ENCODE peak calls at places on chromosomes 7 and 10, in six cellular contexts. W is right lobe of liver; I is stimulated activated CD8-positive, alpha-beta memory T cell treated with anti-CD3 and anti-CD28 coated beads, Interleukin-4, amount 100 ng/mL, for 4 hours; Z is endothelial cell; U is frontal cortex; M is left colon. L is an unnamed sample.
A peak's percentile ranks its signal among the peaks of the same experiment; 100 is the strongest.

GRCh38 chr10:6678211-6678803 is 98.2 kb upstream of the PRKCQ start:
- DNase-seq in I (peak; percentile 19), W (peak; percentile 27), M (no peak), U (peak; percentile 15), Z (peak; percentile 53), L (peak; percentile 57)

GRCh38 chr10:74825371-74826141 is 844 bp upstream of the KAT6B start:
- DNase-seq in I (peak; percentile 28), U (peak; percentile 80), W (no peak), Z (peak; percentile 62), M (no peak), L (no peak)

GRCh38 chr7:104005197-104005596 is 15.7 kb upstream of the RELN start:
- DNase-seq in M (no peak), I (no peak), Z (no peak), W (no peak), U (no peak), L (no peak)

GRCh38 chr10:102396751-102397151 is 1.2 kb downstream of the NFKB2 start:
- DNase-seq in M (no peak), U (no peak), Z (no peak), W (no peak), I (no peak), L (no peak)

GRCh38 chr10:46553238-46554049 is 3.0 kb downstream of the GPRIN2 start:
- DNase-seq in W (peak; percentile 21), U (no peak), Z (peak; percentile 8), I (no peak), M (no peak), L (no peak)

GRCh38 chr10:109737626-109738025 is 185.7 kb downstream of the XPNPEP1 start:
- DNase-seq in M (no peak), I (no peak), U (no peak), W (no peak), Z (no peak), L (peak; percentile 81)

GRCh38 chr10:38147686-38148085 is 53.5 kb downstream of the ZNF37A start:
- DNase-seq in Z (no peak), I (no peak), M (no peak), W (no peak), U (no peak), L (no peak)

GRCh38 chr10:93566435-93567276 is at the start of gene FFAR4:
- DNase-seq in I (no peak), U (peak; percentile 33), W (peak; percentile 51), Z (peak; percentile 21), M (peak; percentile 75), L (no peak)

GRCh38 chr7:112225006-112225405 is 18.5 kb downstream of the ZNF277 start:
- DNase-seq in U (no peak), M (no peak), W (no peak), Z (no peak), I (no peak), L (no peak)

GRCh38 chr10:83765711-83766110 is 373.6 kb upstream of the GHITM start:
- DNase-seq in Z (no peak), W (no peak), M (no peak), I (no peak), U (no peak), L (peak; percentile 50)